ENCODE peak calls at places on chromosome 1, in nine cellular contexts. One of them, this sample, is unnamed.

GRCh38 chr1:3577300-3577699 is 34.0 kb downstream of the MEGF6 start:
- DNase-seq in fibroblast of lung: peak
- DNase-seq in esophagus squamous epithelium: no peak
- DNase-seq in right lobe of liver: no peak
- DNase-seq in SK-N-SH: peak
- DNase-seq in RWPE1: no peak
- DNase-seq in caudate nucleus: no peak
- DNase-seq in CD8-positive, alpha-beta memory T cell: no peak
- DNase-seq in IMR-90: peak
- DNase-seq in this sample: no peak

GRCh38 chr1:115761601-115762302 is 6.8 kb downstream of the CASQ2 start:
- DNase-seq in fibroblast of lung: no peak
- DNase-seq in esophagus squamous epithelium: no peak
- DNase-seq in right lobe of liver: no peak
- DNase-seq in SK-N-SH: no peak
- DNase-seq in RWPE1: peak
- DNase-seq in caudate nucleus: no peak
- DNase-seq in CD8-positive, alpha-beta memory T cell: no peak
- DNase-seq in IMR-90: no peak
- DNase-seq in this sample: no peak

GRCh38 chr1:228289239-228289849 is 81.5 kb downstream of the OBSCN start:
- DNase-seq in fibroblast of lung: no peak
- DNase-seq in esophagus squamous epithelium: no peak
- DNase-seq in right lobe of liver: no peak
- DNase-seq in SK-N-SH: no peak
- DNase-seq in RWPE1: no peak
- DNase-seq in caudate nucleus: no peak
- DNase-seq in CD8-positive, alpha-beta memory T cell: no peak
- DNase-seq in IMR-90: no peak
- DNase-seq in this sample: no peak

GRCh38 chr1:230104395-230105244 is 37.6 kb downstream of the GALNT2 start:
- DNase-seq in fibroblast of lung: peak
- DNase-seq in esophagus squamous epithelium: peak
- DNase-seq in right lobe of liver: peak
- DNase-seq in SK-N-SH: no peak
- DNase-seq in RWPE1: peak
- DNase-seq in caudate nucleus: no peak
- DNase-seq in CD8-positive, alpha-beta memory T cell: peak
- DNase-seq in IMR-90: peak
- DNase-seq in this sample: peak

GRCh38 chr1:174580801-174581200 is 133.0 kb downstream of the GPR52 start:
- DNase-seq in fibroblast of lung: peak
- DNase-seq in esophagus squamous epithelium: no peak
- DNase-seq in right lobe of liver: no peak
- DNase-seq in SK-N-SH: no peak
- DNase-seq in RWPE1: no peak
- DNase-seq in caudate nucleus: no peak
- DNase-seq in CD8-positive, alpha-beta memory T cell: no peak
- DNase-seq in IMR-90: no peak
- DNase-seq in this sample: no peak

GRCh38 chr1:176692431-176692830 is 229.5 kb downstream of the PAPPA2 start:
- DNase-seq in fibroblast of lung: no peak
- DNase-seq in esophagus squamous epithelium: no peak
- DNase-seq in right lobe of liver: no peak
- DNase-seq in SK-N-SH: peak
- DNase-seq in RWPE1: no peak
- DNase-seq in caudate nucleus: no peak
- DNase-seq in CD8-positive, alpha-beta memory T cell: no peak
- DNase-seq in IMR-90: no peak
- DNase-seq in this sample: no peak

GRCh38 chr1:46515576-46515975 is 25.9 kb downstream of the DMBX1 start:
- DNase-seq in fibroblast of lung: no peak
- DNase-seq in esophagus squamous epithelium: no peak
- DNase-seq in right lobe of liver: no peak
- DNase-seq in SK-N-SH: no peak
- DNase-seq in RWPE1: no peak
- DNase-seq in caudate nucleus: no peak
- DNase-seq in CD8-positive, alpha-beta memory T cell: no peak
- DNase-seq in IMR-90: no peak
- DNase-seq in this sample: no peak

GRCh38 chr1:42936309-42937078 is 22.2 kb downstream of the SLC2A1 start:
- DNase-seq in fibroblast of lung: peak
- DNase-seq in esophagus squamous epithelium: no peak
- DNase-seq in right lobe of liver: peak
- DNase-seq in SK-N-SH: no peak
- DNase-seq in RWPE1: peak
- DNase-seq in caudate nucleus: no peak
- DNase-seq in CD8-positive, alpha-beta memory T cell: peak
- DNase-seq in IMR-90: peak
- DNase-seq in this sample: no peak

GRCh38 chr1:89800718-89801117 is 20.1 kb upstream of the LRRC8D start:
- DNase-seq in fibroblast of lung: no peak
- DNase-seq in esophagus squamous epithelium: no peak
- DNase-seq in right lobe of liver: no peak
- DNase-seq in SK-N-SH: no peak
- DNase-seq in RWPE1: no peak
- DNase-seq in caudate nucleus: no peak
- DNase-seq in CD8-positive, alpha-beta memory T cell: no peak
- DNase-seq in IMR-90: no peak
- DNase-seq in this sample: peak

GRCh38 chr1:71081697-71082080 is 854 bp upstream of the ZRANB2 start:
- DNase-seq in fibroblast of lung: no peak
- DNase-seq in esophagus squamous epithelium: no peak
- DNase-seq in right lobe of liver: peak
- DNase-seq in SK-N-SH: peak
- DNase-seq in RWPE1: no peak
- DNase-seq in caudate nucleus: no peak
- DNase-seq in CD8-positive, alpha-beta memory T cell: no peak
- DNase-seq in IMR-90: no peak
- DNase-seq in this sample: no peak

GRCh38 chr1:55870076-55870475 is 654.9 kb upstream of the USP24 start:
- DNase-seq in fibroblast of lung: peak
- DNase-seq in esophagus squamous epithelium: no peak
- DNase-seq in right lobe of liver: no peak
- DNase-seq in SK-N-SH: no peak
- DNase-seq in RWPE1: no peak
- DNase-seq in caudate nucleus: no peak
- DNase-seq in CD8-positive, alpha-beta memory T cell: no peak
- DNase-seq in IMR-90: no peak
- DNase-seq in this sample: no peak

GRCh38 chr1:16075337-16076002 is 2.0 kb upstream of the FAM131C start:
- DNase-seq in fibroblast of lung: peak
- DNase-seq in esophagus squamous epithelium: no peak
- DNase-seq in right lobe of liver: no peak
- DNase-seq in SK-N-SH: no peak
- DNase-seq in RWPE1: no peak
- DNase-seq in caudate nucleus: no peak
- DNase-seq in CD8-positive, alpha-beta memory T cell: no peak
- DNase-seq in IMR-90: peak
- DNase-seq in this sample: no peak
- H3K27ac ChIP-seq in fibroblast of lung: peak
- H3K27ac ChIP-seq in esophagus squamous epithelium: peak
- H3K27ac ChIP-seq in right lobe of liver: no peak
- H3K27ac ChIP-seq in SK-N-SH: no peak
- H3K27ac ChIP-seq in RWPE1: peak
- H3K27ac ChIP-seq in caudate nucleus: no peak
- H3K27ac ChIP-seq in CD8-positive, alpha-beta memory T cell: peak
- H3K27ac ChIP-seq in IMR-90: peak
- H3K27ac ChIP-seq in this sample: peak

GRCh38 chr1:62071695-62072094 is 123.0 kb upstream of the L1TD1 start:
- DNase-seq in fibroblast of lung: no peak
- DNase-seq in esophagus squamous epithelium: no peak
- DNase-seq in right lobe of liver: no peak
- DNase-seq in SK-N-SH: no peak
- DNase-seq in RWPE1: no peak
- DNase-seq in caudate nucleus: no peak
- DNase-seq in CD8-positive, alpha-beta memory T cell: no peak
- DNase-seq in IMR-90: no peak
- DNase-seq in this sample: no peak

GRCh38 chr1:62068978-62069377 is 125.7 kb upstream of the L1TD1 start:
- DNase-seq in fibroblast of lung: no peak
- DNase-seq in esophagus squamous epithelium: no peak
- DNase-seq in right lobe of liver: no peak
- DNase-seq in SK-N-SH: no peak
- DNase-seq in RWPE1: peak
- DNase-seq in caudate nucleus: no peak
- DNase-seq in CD8-positive, alpha-beta memory T cell: no peak
- DNase-seq in IMR-90: peak
- DNase-seq in this sample: no peak

GRCh38 chr1:62066713-62067112 is 127.9 kb upstream of the L1TD1 start:
- DNase-seq in fibroblast of lung: no peak
- DNase-seq in esophagus squamous epithelium: no peak
- DNase-seq in right lobe of liver: no peak
- DNase-seq in SK-N-SH: no peak
- DNase-seq in RWPE1: peak
- DNase-seq in caudate nucleus: no peak
- DNase-seq in CD8-positive, alpha-beta memory T cell: no peak
- DNase-seq in IMR-90: no peak
- DNase-seq in this sample: no peak

GRCh38 chr1:62070384-62071011 is 124.2 kb upstream of the L1TD1 start:
- DNase-seq in fibroblast of lung: no peak
- DNase-seq in esophagus squamous epithelium: no peak
- DNase-seq in right lobe of liver: no peak
- DNase-seq in SK-N-SH: peak
- DNase-seq in RWPE1: peak
- DNase-seq in caudate nucleus: no peak
- DNase-seq in CD8-positive, alpha-beta memory T cell: no peak
- DNase-seq in IMR-90: peak
- DNase-seq in this sample: no peak

DNA sequence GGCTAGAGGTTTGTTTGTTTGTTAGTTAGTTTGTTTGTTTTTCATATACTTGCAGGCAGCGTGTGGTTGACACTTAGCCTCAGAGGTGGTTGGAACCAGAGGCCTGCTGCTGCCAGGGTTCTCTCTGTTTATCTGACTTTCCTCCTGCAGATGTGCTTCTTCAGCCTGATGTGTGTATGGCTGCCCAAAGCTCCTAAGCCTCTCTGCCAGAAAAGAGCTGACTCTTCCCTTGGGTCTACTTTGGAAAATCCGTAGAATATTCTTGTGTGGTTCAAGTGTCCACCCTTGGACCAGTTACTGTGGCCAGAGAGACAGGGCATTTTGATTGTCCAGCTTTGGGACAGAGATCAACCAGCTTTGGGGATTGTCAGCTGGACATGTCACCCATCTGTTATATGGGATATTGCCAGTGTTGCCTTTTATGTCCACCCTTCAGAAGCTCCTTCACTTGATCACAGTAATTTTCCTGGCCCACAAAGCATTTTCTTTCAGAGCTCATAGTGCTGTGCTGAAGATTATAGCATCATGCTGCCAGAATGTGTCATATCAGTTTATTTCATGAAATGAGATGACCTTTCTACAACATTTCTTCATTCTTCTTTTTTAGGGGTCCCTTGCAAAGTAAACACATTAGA is 126.2 kb upstream of the L1TD1 start:
- DNase-seq in fibroblast of lung: no peak
- DNase-seq in esophagus squamous epithelium: no peak
- DNase-seq in right lobe of liver: no peak
- DNase-seq in SK-N-SH: no peak
- DNase-seq in RWPE1: no peak
- DNase-seq in caudate nucleus: no peak
- DNase-seq in CD8-positive, alpha-beta memory T cell: no peak
- DNase-seq in IMR-90: no peak
- DNase-seq in this sample: no peak
- H3K27ac ChIP-seq in fibroblast of lung: no peak
- H3K27ac ChIP-seq in esophagus squamous epithelium: peak
- H3K27ac ChIP-seq in right lobe of liver: no peak
- H3K27ac ChIP-seq in SK-N-SH: no peak
- H3K27ac ChIP-seq in RWPE1: no peak
- H3K27ac ChIP-seq in caudate nucleus: peak
- H3K27ac ChIP-seq in CD8-positive, alpha-beta memory T cell: no peak
- H3K27ac ChIP-seq in IMR-90: no peak
- H3K27ac ChIP-seq in this sample: no peak

DNA sequence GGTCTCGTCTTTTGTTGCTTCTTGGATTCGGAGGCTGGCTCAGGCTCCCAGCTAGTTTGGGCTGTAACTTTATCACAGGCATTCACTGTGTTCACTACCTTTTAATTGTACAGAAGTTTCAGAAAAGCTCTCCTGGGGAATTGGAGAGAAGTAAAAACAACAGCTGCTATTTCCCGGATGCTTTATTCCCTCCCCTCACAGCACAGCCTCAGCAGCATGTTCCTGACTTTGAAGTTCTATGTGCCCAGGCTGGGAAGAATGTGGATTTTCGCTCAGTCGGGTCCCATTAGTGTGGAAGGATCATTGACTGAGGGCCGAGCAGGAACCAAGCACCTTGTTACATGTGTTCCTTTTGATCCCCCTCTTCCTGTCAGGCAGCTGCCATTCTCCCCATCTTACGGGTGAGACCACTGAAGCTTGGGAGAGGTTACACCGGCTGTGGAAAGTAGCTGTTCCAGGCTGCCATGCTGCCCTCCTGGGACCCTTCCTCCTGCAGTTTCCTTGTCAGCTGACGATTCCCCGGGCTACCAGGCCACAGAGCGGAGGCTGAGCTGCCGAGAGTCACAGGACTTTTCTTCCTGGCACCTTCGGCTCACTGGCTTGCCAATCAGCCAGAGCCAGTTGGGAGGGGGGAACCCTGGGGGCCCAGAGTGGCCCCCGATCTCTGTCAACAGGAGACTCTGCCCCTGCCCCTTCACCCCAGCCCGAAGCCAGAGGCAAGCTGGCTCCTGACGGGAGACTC is 223.2 kb upstream of the TMEM51 start:
- DNase-seq in fibroblast of lung: no peak
- DNase-seq in esophagus squamous epithelium: no peak
- DNase-seq in right lobe of liver: no peak
- DNase-seq in SK-N-SH: no peak
- DNase-seq in RWPE1: no peak
- DNase-seq in caudate nucleus: no peak
- DNase-seq in CD8-positive, alpha-beta memory T cell: no peak
- DNase-seq in IMR-90: no peak
- DNase-seq in this sample: no peak
- H3K27ac ChIP-seq in fibroblast of lung: no peak
- H3K27ac ChIP-seq in esophagus squamous epithelium: peak
- H3K27ac ChIP-seq in right lobe of liver: no peak
- H3K27ac ChIP-seq in SK-N-SH: no peak
- H3K27ac ChIP-seq in RWPE1: no peak
- H3K27ac ChIP-seq in caudate nucleus: peak
- H3K27ac ChIP-seq in CD8-positive, alpha-beta memory T cell: no peak
- H3K27ac ChIP-seq in IMR-90: no peak
- H3K27ac ChIP-seq in this sample: peak

DNA sequence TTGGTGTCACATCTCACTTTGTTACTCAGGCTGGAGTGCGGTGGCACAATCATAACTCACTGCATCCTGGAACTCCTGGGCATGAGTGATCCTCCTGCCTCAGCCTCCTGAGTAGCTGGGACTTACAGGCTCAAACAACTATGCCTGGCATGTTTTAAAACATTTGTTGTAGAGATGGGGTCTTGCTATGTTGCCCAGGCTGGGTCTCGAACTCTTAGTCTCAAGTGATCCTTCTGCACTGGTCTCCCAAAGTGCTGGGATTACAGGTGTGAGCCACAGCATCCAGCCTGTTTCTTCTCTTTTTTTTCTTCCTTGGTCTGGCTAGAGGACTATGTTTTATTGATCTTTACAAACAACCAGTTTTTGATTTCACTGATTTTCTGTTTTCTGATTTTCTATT is 64.6 kb downstream of the LHX4 start:
- DNase-seq in fibroblast of lung: no peak
- DNase-seq in esophagus squamous epithelium: no peak
- DNase-seq in right lobe of liver: no peak
- DNase-seq in SK-N-SH: no peak
- DNase-seq in RWPE1: no peak
- DNase-seq in caudate nucleus: no peak
- DNase-seq in CD8-positive, alpha-beta memory T cell: no peak
- DNase-seq in IMR-90: no peak
- DNase-seq in this sample: no peak
- H3K27ac ChIP-seq in fibroblast of lung: no peak
- H3K27ac ChIP-seq in esophagus squamous epithelium: no peak
- H3K27ac ChIP-seq in right lobe of liver: no peak
- H3K27ac ChIP-seq in SK-N-SH: no peak
- H3K27ac ChIP-seq in RWPE1: no peak
- H3K27ac ChIP-seq in caudate nucleus: no peak
- H3K27ac ChIP-seq in CD8-positive, alpha-beta memory T cell: no peak
- H3K27ac ChIP-seq in IMR-90: no peak
- H3K27ac ChIP-seq in this sample: no peak

This sample was measured in vagina.